ENCODE peak calls at places on chromosomes 3 and 15, in five cellular contexts. R is endothelial cell of umbilical vein; Y is HCEC 1CT; X is NK-92 treated with Interleukin-12 subunit alpha and Interleukin-12 subunit beta, amount 100 ng/mL, for 24 hours; E is sigmoid colon. B is an unnamed sample.

GRCh38 chr3:170355738-170356595 is 1.5 kb upstream of the SKIL start:
- DNase-seq in Y (peak; percentile 23), R (peak; percentile 86), E (peak; percentile 71), X (peak; percentile 46), B (peak; percentile 68)

GRCh38 chr3:12922299-12922698 is 80.9 kb upstream of the RPL32 start:
- DNase-seq in R (peak; percentile 21), E (no peak), Y (no peak), X (no peak), B (no peak)

GRCh38 chr3:123767564-123768292 is 116.4 kb downstream of the MYLK start:
- DNase-seq in X (no peak), Y (no peak), E (no peak), R (no peak), B (no peak)

GRCh38 chr15:65937476-65937875 is 68.2 kb downstream of the RAB11A start:
- DNase-seq in X (no peak), R (peak; percentile 11), E (no peak), Y (no peak), B (peak; percentile 19)

GRCh38 chr15:84658080-84658787 is at the start of gene NMB:
- DNase-seq in R (peak; percentile 75), X (peak; percentile 32), E (peak; percentile 89), Y (peak; percentile 72), B (peak; percentile 87)

GRCh38 chr3:127670229-127670559 is 2.6 kb upstream of the ABTB1 start:
- DNase-seq in E (no peak), Y (no peak), R (no peak), X (no peak), B (no peak)

GRCh38 chr3:153640689-153641308 is 478.8 kb downstream of the RAP2B start:
- DNase-seq in E (no peak), Y (no peak), X (no peak), R (no peak), B (no peak)

GRCh38 chr3:62139957-62140356 is 233.4 kb downstream of the FEZF2 start:
- DNase-seq in X (no peak), R (no peak), E (no peak), Y (peak; percentile 6), B (no peak)

GRCh38 chr3:169659858-169660614 is 3.5 kb downstream of the MECOM start:
- DNase-seq in Y (no peak), X (no peak), E (no peak), R (peak; percentile 67), B (peak; percentile 55)

GRCh38 chr15:69154684-69155083 is 5.8 kb upstream of the GLCE start:
- DNase-seq in E (no peak), X (no peak), R (peak; percentile 96), Y (peak; percentile 86), B (no peak)

GRCh38 chr15:92277776-92278175 is 115.9 kb upstream of the ST8SIA2 start:
- DNase-seq in Y (no peak), X (no peak), E (no peak), R (no peak), B (no peak)

GRCh38 chr3:46708401-46709146 is 7.4 kb downstream of the TMIE start:
- DNase-seq in E (peak; percentile 55), R (no peak), Y (no peak), X (no peak), B (peak; percentile 3)

GRCh38 chr3:124582196-124582595 is 148.1 kb upstream of the UMPS start:
- DNase-seq in X (no peak), R (no peak), E (no peak), Y (no peak), B (no peak)

GRCh38 chr15:28885630-28886430 is at the start of gene APBA2:
- DNase-seq in X (no peak), E (no peak), R (no peak), Y (peak; percentile 24), B (peak; percentile 36)

B was measured in body of pancreas.